ENCODE peak calls at places on chromosome 1, in four cellular contexts. Q is suprapubic skin, Z is adrenal gland, B is activated B cell treated with CpG ODN at 0.5 μM for 24 hours. O is an unnamed sample.
A peak's percentile ranks its signal among the peaks of the same experiment; 100 is the strongest.

GRCh38 chr1:234782057-234782800 is 172.3 kb upstream of the IRF2BP2 start:
- DNase-seq in B (no peak), Q (no peak), Z (no peak), O (peak; percentile 65)

GRCh38 chr1:191495040-191495439 is 663.2 kb upstream of the RGS18 start:
- DNase-seq in Z (no peak), B (no peak), Q (no peak), O (no peak)

GRCh38 chr1:82090104-82090503 is 289.4 kb downstream of the ADGRL2 start:
- DNase-seq in B (no peak), Z (no peak), Q (no peak), O (no peak)

GRCh38 chr1:216560527-216560926 is 137.3 kb upstream of the USH2A start:
- DNase-seq in B (no peak), Z (no peak), Q (no peak), O (no peak)

GRCh38 chr1:35202048-35202719 is 9.2 kb upstream of the SFPQ start:
- DNase-seq in B (peak; percentile 30), Q (no peak), Z (peak; percentile 80), O (no peak)

GRCh38 chr1:58754683-58755467 is 29.0 kb downstream of the JUN start:
- DNase-seq in Z (no peak), Q (no peak), B (no peak), O (no peak)

GRCh38 chr1:88302843-88303486 is 381.1 kb upstream of the PKN2 start:
- DNase-seq in Z (peak; percentile 23), Q (no peak), B (no peak), O (no peak)

GRCh38 chr1:13725714-13726175 is 25.8 kb downstream of the PRDM2 start:
- DNase-seq in B (no peak), Q (no peak), Z (peak; percentile 58), O (no peak)

GRCh38 chr1:156282479-156283222 is at the start of gene SMG5:
- DNase-seq in B (peak; percentile 89), Q (peak; percentile 97), Z (peak; percentile 98), O (peak; percentile 96)
- TF ChIP-seq CTCF in B (no peak), Q (no peak), Z (no peak), O (no peak)

GRCh38 chr1:9235123-9235513 is 544 bp downstream of the H6PD start:
- DNase-seq in Z (peak; percentile 70), Q (no peak), B (no peak), O (no peak)

GRCh38 chr1:9231648-9232332 is 2.8 kb upstream of the H6PD start:
- DNase-seq in B (no peak), Z (no peak), Q (no peak), O (no peak)

GRCh38 chr1:9234223-9235122 is at the start of gene H6PD:
- DNase-seq in B (peak; percentile 82), Z (peak; percentile 89), Q (peak; percentile 92), O (peak; percentile 86)

GRCh38 chr1:9233942-9234222 is 692 bp upstream of the H6PD start:
- DNase-seq in B (no peak), Z (no peak), Q (no peak), O (no peak)

DNA sequence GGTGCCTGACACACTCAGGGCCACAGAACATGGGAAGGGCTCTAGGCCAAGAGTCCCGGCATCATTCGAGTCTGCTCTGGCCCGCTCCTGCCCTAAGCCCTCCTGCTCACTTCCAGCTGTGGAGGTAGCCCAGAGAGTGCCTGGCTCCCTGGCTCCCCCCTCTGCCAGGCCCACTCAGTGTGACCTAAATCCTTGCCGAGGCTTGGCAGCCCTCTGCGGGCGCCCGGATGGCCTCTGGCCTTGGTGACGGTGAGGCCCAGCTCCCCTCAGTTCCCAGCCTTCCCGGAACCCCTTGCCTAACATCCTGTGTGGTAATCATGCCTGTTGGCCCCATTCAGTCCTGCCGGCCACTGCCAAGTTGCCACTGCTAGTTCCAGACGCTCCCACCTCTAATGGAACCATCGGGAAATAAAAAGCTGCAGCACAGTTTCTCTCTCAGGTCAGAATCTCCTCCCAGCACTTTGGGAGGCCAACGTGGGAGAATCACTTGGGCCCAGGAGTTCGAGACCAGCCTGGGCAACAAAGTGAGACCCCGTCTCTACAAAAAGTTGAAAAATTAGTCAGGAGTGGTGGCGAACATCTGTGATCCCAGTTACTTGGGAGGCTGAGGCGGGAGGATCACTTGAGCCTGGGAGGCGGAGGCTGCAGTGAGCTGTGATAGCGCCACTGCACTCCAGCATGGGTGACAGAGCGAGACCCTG is 1.2 kb upstream of the H6PD start:
- DNase-seq in Q (peak; percentile 95), Z (peak; percentile 97), B (no peak), O (no peak)
- TF ChIP-seq CTCF in Q (no peak), Z (no peak), B (no peak), O (no peak)

GRCh38 chr1:6601049-6601864 is 1.4 kb downstream of the KLHL21 start:
- DNase-seq in Q (peak; percentile 91), Z (peak; percentile 94), B (peak; percentile 52), O (no peak)

GRCh38 chr1:6603851-6604558 is 1.3 kb upstream of the KLHL21 start:
- DNase-seq in Q (peak; percentile 89), Z (peak; percentile 72), B (no peak), O (no peak)

GRCh38 chr1:6601865-6602668 is 602 bp downstream of the KLHL21 start:
- DNase-seq in B (peak; percentile 38), Q (no peak), Z (peak; percentile 70), O (no peak)

GRCh38 chr1:6603424-6603850 is 768 bp upstream of the KLHL21 start:
- DNase-seq in Q (no peak), B (peak; percentile 60), Z (peak; percentile 76), O (no peak)

GRCh38 chr1:6602669-6603423 is at the start of gene KLHL21:
- DNase-seq in B (peak; percentile 86), Z (peak; percentile 91), Q (peak; percentile 94), O (peak; percentile 85)
- TF ChIP-seq CTCF in B (no peak), Z (no peak), Q (no peak), O (no peak)

DNA sequence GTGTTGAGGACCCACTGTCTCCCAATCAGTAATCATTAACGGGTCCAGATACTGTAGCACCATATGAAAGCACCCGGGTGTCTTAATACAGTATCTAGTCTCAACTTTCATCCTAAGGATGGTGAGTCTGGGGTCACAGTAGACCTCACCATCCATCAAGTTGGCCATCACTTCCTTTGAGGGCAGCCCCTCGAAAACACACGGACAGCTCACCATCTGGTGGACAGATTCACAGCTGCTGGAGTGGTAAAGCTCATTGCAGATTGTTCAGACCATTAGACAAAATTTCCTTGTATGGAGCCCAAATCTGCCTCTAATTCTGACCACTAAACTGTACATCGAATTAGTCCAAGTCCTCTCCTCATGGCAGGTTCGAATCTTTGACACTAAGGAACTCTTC is 123.1 kb downstream of the PGBD5 start:
- DNase-seq in Q (no peak), B (no peak), Z (no peak), O (no peak)
- TF ChIP-seq CTCF in Q (no peak), B (no peak), Z (no peak), O (peak; percentile 18)

GRCh38 chr1:23810818-23811420 is 10.4 kb upstream of the GALE start:
- DNase-seq in Z (peak; percentile 56), B (peak; percentile 47), Q (no peak), O (no peak)
- TF ChIP-seq CTCF in Z (peak; percentile 58), B (peak; percentile 78), Q (peak; percentile 62), O (peak; percentile 71)

DNA sequence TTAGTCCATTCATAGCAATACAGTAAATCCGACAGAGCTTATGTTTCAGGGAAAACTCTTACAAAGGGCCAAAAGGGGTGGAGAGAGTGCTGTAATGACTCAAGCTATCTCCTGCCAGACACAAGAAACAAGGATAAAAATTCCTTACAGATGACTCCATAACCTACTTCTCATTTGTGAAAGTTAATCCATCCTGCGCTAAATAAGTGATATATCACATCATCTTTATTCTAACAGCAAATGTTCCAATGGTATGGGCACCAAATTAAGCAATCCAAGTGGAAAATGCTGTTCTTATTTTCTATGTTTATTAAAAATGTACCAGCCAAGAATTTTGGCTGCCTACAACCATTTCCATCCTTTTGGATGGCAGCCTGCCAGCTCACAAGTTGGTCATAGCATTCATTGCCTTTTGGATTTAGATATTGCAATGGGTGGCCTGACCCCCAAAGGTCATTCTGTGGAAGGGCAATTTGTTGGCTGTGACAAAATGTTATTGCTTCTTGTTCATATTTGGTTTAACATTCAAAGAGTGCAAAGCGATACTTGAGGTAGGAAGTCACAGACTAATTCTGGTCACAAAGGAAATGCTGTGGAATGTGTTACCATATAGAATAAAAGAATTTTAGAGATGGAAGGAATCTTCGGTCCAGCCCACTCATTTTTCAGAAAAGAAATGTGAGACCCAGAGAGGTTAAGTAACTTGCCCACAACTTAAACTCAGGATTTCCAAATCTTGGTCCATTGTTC is 2.8 kb upstream of the ENAH start:
- DNase-seq in Q (no peak), Z (peak; percentile 72), B (no peak), O (no peak)
- TF ChIP-seq CTCF in Q (no peak), Z (no peak), B (no peak), O (no peak)

DNA sequence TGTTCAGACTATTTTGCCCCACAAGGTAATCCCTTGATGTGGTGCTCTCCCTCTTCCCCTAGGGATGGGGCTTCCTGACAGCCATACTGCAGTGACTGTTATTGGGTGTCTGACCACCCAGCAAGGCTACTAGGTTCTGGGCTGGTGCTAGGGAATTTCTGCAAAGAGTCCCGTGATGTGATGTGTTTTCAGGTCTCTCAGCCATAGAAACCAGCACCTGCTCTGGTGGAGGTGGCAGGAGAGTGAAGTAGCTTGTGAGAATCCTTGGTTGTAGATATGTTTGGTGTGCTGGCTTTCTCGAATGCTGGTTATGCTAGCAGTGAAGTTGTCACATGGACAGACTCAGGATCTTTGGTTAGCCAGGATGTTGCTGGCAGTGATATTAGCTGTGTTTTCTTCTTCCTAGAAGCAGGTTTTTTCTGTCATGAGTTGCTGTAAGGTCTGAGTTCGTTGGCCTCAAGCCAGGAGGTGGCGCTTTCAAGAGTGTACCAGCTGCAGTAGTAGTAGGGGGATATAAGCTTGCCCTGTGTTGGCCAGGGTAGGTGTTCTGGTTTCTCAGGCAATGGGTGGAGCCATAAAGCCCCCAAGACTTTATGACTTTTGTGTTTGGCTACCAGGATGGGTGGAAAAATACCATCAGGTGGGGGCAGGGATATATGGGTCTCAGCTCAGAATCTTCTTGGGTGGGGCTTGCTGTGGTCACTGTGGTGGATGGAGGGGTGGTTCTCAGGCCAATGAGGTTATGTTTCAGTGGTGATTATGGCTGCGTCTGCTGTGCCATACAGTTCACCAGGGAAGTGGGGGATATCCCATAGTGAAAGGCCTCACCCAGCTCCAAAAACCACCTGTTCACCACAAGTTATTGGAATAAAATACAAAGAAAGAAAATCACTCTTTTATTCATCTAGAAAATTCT is 1112.3 kb downstream of the KCNT2 start:
- DNase-seq in B (no peak), Q (no peak), Z (no peak), O (no peak)
- TF ChIP-seq CTCF in B (no peak), Q (no peak), Z (no peak), O (no peak)

DNA sequence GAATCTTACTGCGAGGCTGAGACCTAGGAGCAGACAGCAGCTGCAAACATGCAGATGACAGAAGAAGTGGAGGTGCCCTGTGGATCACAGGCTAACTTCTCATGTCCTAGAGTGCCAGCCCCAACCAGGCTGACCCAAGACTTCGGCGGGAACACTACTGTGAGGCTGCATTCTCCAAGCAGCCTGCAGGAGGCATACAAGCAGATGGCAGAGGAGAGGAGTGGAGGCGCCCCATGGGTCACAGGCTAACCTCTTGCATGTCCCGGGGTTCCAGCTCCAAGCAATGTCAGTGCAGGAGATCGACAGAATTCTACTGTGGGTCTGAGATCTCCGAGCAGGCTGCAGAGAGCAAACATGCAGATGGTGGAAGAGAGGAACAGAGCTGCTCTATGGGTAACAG is 98.1 kb upstream of the ZNF678 start:
- DNase-seq in Z (no peak), Q (no peak), B (no peak), O (no peak)
- TF ChIP-seq CTCF in Z (no peak), Q (no peak), B (no peak), O (peak; percentile 22)

GRCh38 chr1:168917309-168917708 is 188.3 kb upstream of the DPT start:
- DNase-seq in Q (no peak), B (no peak), Z (no peak), O (no peak)
- TF ChIP-seq CTCF in Q (no peak), B (no peak), Z (no peak), O (no peak)

O was measured in type B pancreatic cell.